ENCODE peak calls at places on chromosomes 12 and 14, in nine cellular contexts. One of them, this sample, is unnamed.

GRCh38 chr14:100858838-100859220 is 32.9 kb downstream of the MEG3 start:
- DNase-seq in right cardiac atrium: peak; percentile 9
- DNase-seq in transverse colon: no peak
- DNase-seq in mesendoderm: no peak
- DNase-seq in bronchial epithelial cell: no peak
- DNase-seq in cardiac fibroblast: no peak
- DNase-seq in ovary: no peak
- DNase-seq in sigmoid colon: no peak
- DNase-seq in A549: no peak
- DNase-seq in this sample: no peak

GRCh38 chr14:65336191-65336591 is 76.3 kb upstream of the FUT8 start:
- DNase-seq in bronchial epithelial cell: no peak
- DNase-seq in cardiac fibroblast: peak; percentile 62
- DNase-seq in A549: no peak
- DNase-seq in sigmoid colon: no peak
- DNase-seq in mesendoderm: no peak
- DNase-seq in ovary: no peak
- DNase-seq in transverse colon: no peak
- DNase-seq in right cardiac atrium: no peak
- DNase-seq in this sample: peak; percentile 30

GRCh38 chr12:106918746-106919145 is 37.0 kb upstream of the TMEM263 start:
- DNase-seq in transverse colon: no peak
- DNase-seq in cardiac fibroblast: peak; percentile 29
- DNase-seq in ovary: no peak
- DNase-seq in bronchial epithelial cell: peak; percentile 22
- DNase-seq in sigmoid colon: no peak
- DNase-seq in mesendoderm: peak; percentile 86
- DNase-seq in right cardiac atrium: no peak
- DNase-seq in A549: peak; percentile 43
- DNase-seq in this sample: no peak

GRCh38 chr14:96125536-96125935 is 79.1 kb upstream of the BDKRB2 start:
- DNase-seq in mesendoderm: no peak
- DNase-seq in transverse colon: no peak
- DNase-seq in sigmoid colon: no peak
- DNase-seq in ovary: no peak
- DNase-seq in bronchial epithelial cell: no peak
- DNase-seq in cardiac fibroblast: peak; percentile 45
- DNase-seq in right cardiac atrium: no peak
- DNase-seq in A549: no peak
- DNase-seq in this sample: no peak

GRCh38 chr12:74988156-74988555 is 221.5 kb downstream of the KCNC2 start:
- DNase-seq in transverse colon: no peak
- DNase-seq in mesendoderm: no peak
- DNase-seq in A549: no peak
- DNase-seq in cardiac fibroblast: no peak
- DNase-seq in right cardiac atrium: no peak
- DNase-seq in sigmoid colon: no peak
- DNase-seq in ovary: no peak
- DNase-seq in bronchial epithelial cell: no peak
- DNase-seq in this sample: no peak

GRCh38 chr14:26593377-26593776 is 4.5 kb downstream of the NOVA1 start:
- DNase-seq in mesendoderm: no peak
- DNase-seq in cardiac fibroblast: no peak
- DNase-seq in ovary: no peak
- DNase-seq in bronchial epithelial cell: no peak
- DNase-seq in sigmoid colon: no peak
- DNase-seq in transverse colon: no peak
- DNase-seq in A549: no peak
- DNase-seq in right cardiac atrium: no peak
- DNase-seq in this sample: no peak

GRCh38 chr12:51631591-51631990 is 40.6 kb downstream of the SCN8A start:
- DNase-seq in cardiac fibroblast: peak; percentile 7
- DNase-seq in mesendoderm: peak; percentile 35
- DNase-seq in right cardiac atrium: no peak
- DNase-seq in ovary: no peak
- DNase-seq in sigmoid colon: no peak
- DNase-seq in bronchial epithelial cell: peak; percentile 72
- DNase-seq in transverse colon: no peak
- DNase-seq in A549: peak; percentile 53
- DNase-seq in this sample: peak; percentile 21

GRCh38 chr12:17108877-17109520 is 503.0 kb upstream of the LMO3 start:
- DNase-seq in A549: peak; percentile 15
- DNase-seq in transverse colon: no peak
- DNase-seq in bronchial epithelial cell: peak; percentile 21
- DNase-seq in sigmoid colon: no peak
- DNase-seq in cardiac fibroblast: no peak
- DNase-seq in ovary: no peak
- DNase-seq in right cardiac atrium: no peak
- DNase-seq in mesendoderm: no peak
- DNase-seq in this sample: no peak

GRCh38 chr12:65949009-65949623 is 124.8 kb downstream of the HMGA2 start:
- DNase-seq in bronchial epithelial cell: no peak
- DNase-seq in ovary: no peak
- DNase-seq in sigmoid colon: no peak
- DNase-seq in right cardiac atrium: no peak
- DNase-seq in cardiac fibroblast: no peak
- DNase-seq in mesendoderm: no peak
- DNase-seq in A549: no peak
- DNase-seq in transverse colon: no peak
- DNase-seq in this sample: no peak

GRCh38 chr12:65946419-65946818 is 122.1 kb downstream of the HMGA2 start:
- DNase-seq in ovary: no peak
- DNase-seq in transverse colon: no peak
- DNase-seq in mesendoderm: no peak
- DNase-seq in right cardiac atrium: no peak
- DNase-seq in cardiac fibroblast: no peak
- DNase-seq in bronchial epithelial cell: no peak
- DNase-seq in A549: no peak
- DNase-seq in sigmoid colon: no peak
- DNase-seq in this sample: no peak

GRCh38 chr12:65946821-65947220 is 122.5 kb downstream of the HMGA2 start:
- DNase-seq in transverse colon: no peak
- DNase-seq in A549: no peak
- DNase-seq in right cardiac atrium: no peak
- DNase-seq in bronchial epithelial cell: no peak
- DNase-seq in mesendoderm: no peak
- DNase-seq in cardiac fibroblast: no peak
- DNase-seq in ovary: no peak
- DNase-seq in sigmoid colon: no peak
- DNase-seq in this sample: no peak

GRCh38 chr12:65949986-65950385 is 125.7 kb downstream of the HMGA2 start:
- DNase-seq in bronchial epithelial cell: peak; percentile 74
- DNase-seq in sigmoid colon: no peak
- DNase-seq in mesendoderm: no peak
- DNase-seq in cardiac fibroblast: no peak
- DNase-seq in ovary: no peak
- DNase-seq in A549: no peak
- DNase-seq in right cardiac atrium: no peak
- DNase-seq in transverse colon: no peak
- DNase-seq in this sample: no peak

DNA sequence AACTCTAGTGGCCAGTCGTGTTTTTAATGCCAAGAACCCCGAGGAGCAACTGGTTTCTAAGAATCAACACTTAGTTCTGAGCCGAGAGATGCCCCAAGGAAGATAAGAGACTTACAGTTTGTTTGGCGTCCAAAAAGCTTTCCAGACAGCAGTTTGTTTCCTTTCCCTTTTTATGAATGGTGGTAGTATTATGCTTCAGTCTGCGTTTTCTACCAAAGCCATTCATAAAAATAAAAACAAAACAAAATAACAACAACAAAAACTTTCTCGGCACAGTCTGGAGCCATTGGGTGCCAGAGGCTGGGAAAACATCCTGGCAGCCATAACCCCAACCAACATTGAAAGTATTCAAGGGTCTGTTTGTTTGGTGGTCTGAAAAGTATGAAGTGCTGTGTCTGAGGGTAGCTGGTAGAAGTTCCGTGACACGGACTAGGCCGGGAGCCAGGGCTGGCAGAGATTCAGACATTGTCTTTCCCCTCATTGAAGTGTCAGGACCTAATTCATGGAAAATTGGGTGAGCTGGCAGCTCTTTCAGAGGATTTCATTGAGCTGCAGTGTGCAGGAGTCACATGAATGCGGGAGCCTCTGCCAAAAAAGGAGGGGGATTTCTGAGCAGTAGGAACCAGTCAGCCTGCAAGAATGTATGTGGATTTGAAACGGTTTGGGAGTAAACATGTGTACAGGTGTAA is 124.2 kb downstream of the HMGA2 start:
- DNase-seq in ovary: peak; percentile 62
- DNase-seq in bronchial epithelial cell: peak; percentile 96
- DNase-seq in sigmoid colon: peak; percentile 75
- DNase-seq in A549: peak; percentile 63
- DNase-seq in mesendoderm: no peak
- DNase-seq in right cardiac atrium: peak; percentile 76
- DNase-seq in transverse colon: peak; percentile 26
- DNase-seq in cardiac fibroblast: peak; percentile 98
- DNase-seq in this sample: peak; percentile 87
- H3K4me3 ChIP-seq in ovary: no peak overlapping the region
- H3K4me3 ChIP-seq in bronchial epithelial cell: no peak overlapping the region
- H3K4me3 ChIP-seq in sigmoid colon: no peak overlapping the region
- H3K4me3 ChIP-seq in A549: no peak overlapping the region
- H3K4me3 ChIP-seq in mesendoderm: no peak overlapping the region
- H3K4me3 ChIP-seq in right cardiac atrium: no peak overlapping the region
- H3K4me3 ChIP-seq in transverse colon: no peak overlapping the region
- H3K4me3 ChIP-seq in cardiac fibroblast: peak overlapping the region; percentile 6
- H3K4me3 ChIP-seq in this sample: no peak overlapping the region

DNA sequence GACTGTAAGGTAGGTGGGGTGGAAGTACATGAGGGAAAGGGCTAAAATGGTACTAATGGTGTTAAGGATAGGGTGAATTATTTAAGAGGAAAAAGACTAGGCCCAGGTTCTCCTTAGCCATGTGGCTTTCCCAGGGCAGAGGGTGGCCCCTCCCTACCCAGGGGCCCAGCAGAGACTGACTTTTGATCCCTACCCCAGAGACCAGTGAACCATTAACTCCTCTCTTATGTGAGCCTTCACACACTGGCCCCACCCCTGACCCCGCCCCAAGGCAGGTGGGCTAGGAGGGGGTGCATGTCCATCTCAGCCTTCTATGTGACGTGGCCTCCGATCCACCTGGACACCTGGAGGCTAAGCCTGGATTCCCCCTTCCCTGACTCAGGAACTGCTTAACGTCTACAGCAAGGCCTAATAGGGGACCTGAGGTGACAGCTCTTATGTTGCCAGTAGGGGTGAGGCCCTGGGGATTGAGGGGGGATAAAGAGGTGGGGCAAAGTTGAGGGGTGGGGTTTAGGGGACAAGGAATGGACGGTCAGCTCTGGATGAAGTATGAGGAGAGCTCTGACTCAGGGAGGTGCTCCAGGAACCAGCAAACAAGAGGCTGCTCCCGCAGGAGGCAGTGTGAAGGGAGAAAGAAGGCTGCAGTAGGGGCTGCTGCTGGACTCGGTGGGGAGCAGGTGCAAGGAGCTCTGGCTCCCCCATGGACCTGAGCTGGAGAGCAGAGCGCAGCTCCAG is 765 bp downstream of the SLC39A5 start:
- DNase-seq in transverse colon: peak; percentile 87
- DNase-seq in A549: no peak
- DNase-seq in mesendoderm: no peak
- DNase-seq in bronchial epithelial cell: no peak
- DNase-seq in cardiac fibroblast: no peak
- DNase-seq in ovary: no peak
- DNase-seq in right cardiac atrium: no peak
- DNase-seq in sigmoid colon: no peak
- DNase-seq in this sample: no peak
- H3K4me3 ChIP-seq in transverse colon: peak overlapping the region; percentile 48
- H3K4me3 ChIP-seq in A549: no peak overlapping the region
- H3K4me3 ChIP-seq in mesendoderm: no peak overlapping the region
- H3K4me3 ChIP-seq in bronchial epithelial cell: no peak overlapping the region
- H3K4me3 ChIP-seq in cardiac fibroblast: no peak overlapping the region
- H3K4me3 ChIP-seq in ovary: no peak overlapping the region
- H3K4me3 ChIP-seq in right cardiac atrium: no peak overlapping the region
- H3K4me3 ChIP-seq in sigmoid colon: no peak overlapping the region
- H3K4me3 ChIP-seq in this sample: no peak overlapping the region

GRCh38 chr12:97452839-97453238 is 9.8 kb upstream of the RMST start:
- DNase-seq in A549: no peak
- DNase-seq in right cardiac atrium: no peak
- DNase-seq in cardiac fibroblast: no peak
- DNase-seq in mesendoderm: no peak
- DNase-seq in transverse colon: no peak
- DNase-seq in ovary: no peak
- DNase-seq in bronchial epithelial cell: no peak
- DNase-seq in sigmoid colon: no peak
- DNase-seq in this sample: no peak

GRCh38 chr12:97452230-97452629 is 10.4 kb upstream of the RMST start:
- DNase-seq in bronchial epithelial cell: no peak
- DNase-seq in sigmoid colon: no peak
- DNase-seq in A549: no peak
- DNase-seq in transverse colon: no peak
- DNase-seq in cardiac fibroblast: no peak
- DNase-seq in right cardiac atrium: no peak
- DNase-seq in ovary: no peak
- DNase-seq in mesendoderm: no peak
- DNase-seq in this sample: no peak

GRCh38 chr12:97456792-97457191 is 5.8 kb upstream of the RMST start:
- DNase-seq in bronchial epithelial cell: no peak
- DNase-seq in ovary: no peak
- DNase-seq in transverse colon: no peak
- DNase-seq in mesendoderm: no peak
- DNase-seq in A549: no peak
- DNase-seq in right cardiac atrium: no peak
- DNase-seq in sigmoid colon: no peak
- DNase-seq in cardiac fibroblast: no peak
- DNase-seq in this sample: no peak
- H3K4me3 ChIP-seq in bronchial epithelial cell: no peak overlapping the region
- H3K4me3 ChIP-seq in ovary: no peak overlapping the region
- H3K4me3 ChIP-seq in transverse colon: no peak overlapping the region
- H3K4me3 ChIP-seq in mesendoderm: no peak overlapping the region
- H3K4me3 ChIP-seq in A549: no peak overlapping the region
- H3K4me3 ChIP-seq in right cardiac atrium: no peak overlapping the region
- H3K4me3 ChIP-seq in sigmoid colon: no peak overlapping the region
- H3K4me3 ChIP-seq in cardiac fibroblast: no peak overlapping the region
- H3K4me3 ChIP-seq in this sample: no peak overlapping the region

DNA sequence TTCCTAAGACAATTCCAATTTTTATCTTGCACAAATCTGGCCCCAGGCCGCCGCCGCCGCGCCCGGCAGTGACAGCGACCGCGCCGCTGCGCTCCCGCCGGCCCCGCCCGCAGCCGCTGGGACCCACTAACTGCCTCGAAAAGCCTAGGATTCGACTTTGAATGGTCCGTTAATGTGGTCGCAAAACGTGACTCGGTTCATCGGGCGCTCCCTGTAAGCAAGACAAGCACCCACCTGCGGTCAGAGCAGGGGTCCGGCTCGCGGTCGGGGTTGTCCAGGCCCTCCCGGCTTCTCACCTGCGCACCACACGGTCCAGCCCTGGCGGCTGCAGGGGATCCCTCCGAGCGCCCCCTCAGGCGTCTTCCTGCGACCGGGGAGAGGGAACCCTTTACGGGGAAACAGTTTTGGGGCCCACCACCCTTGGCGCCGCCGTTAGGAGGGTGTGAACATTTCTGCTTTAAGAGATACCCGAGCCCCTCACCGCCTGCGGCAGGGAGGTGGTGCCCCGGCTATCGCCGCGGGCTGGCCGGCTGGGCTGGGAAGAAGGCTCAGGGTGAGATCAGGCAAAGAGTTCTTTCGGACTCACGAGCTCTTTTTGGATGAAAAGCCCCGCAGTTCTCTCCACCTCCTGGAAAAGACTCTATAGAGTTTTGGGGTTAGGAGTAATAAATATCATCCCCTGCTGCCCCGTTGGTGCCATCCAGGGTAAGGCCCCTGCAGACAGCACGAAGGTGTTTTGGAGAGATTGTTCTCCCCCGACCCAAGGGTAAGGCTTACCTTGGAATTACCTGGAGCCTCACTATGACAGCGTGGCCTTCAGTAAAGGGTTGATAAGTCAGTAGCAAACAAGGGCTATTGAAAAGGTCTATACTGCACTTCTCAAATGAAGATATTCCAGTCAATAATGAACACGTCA is 13.6 kb upstream of the FOXJ2 start:
- DNase-seq in mesendoderm: peak; percentile 91
- DNase-seq in transverse colon: no peak
- DNase-seq in right cardiac atrium: no peak
- DNase-seq in ovary: no peak
- DNase-seq in A549: no peak
- DNase-seq in cardiac fibroblast: no peak
- DNase-seq in bronchial epithelial cell: no peak
- DNase-seq in sigmoid colon: no peak
- DNase-seq in this sample: no peak
- H3K4me3 ChIP-seq in mesendoderm: peak overlapping the region; percentile 53
- H3K4me3 ChIP-seq in transverse colon: peak overlapping the region; percentile 44
- H3K4me3 ChIP-seq in right cardiac atrium: peak overlapping the region; percentile 23
- H3K4me3 ChIP-seq in ovary: no peak overlapping the region
- H3K4me3 ChIP-seq in A549: peak overlapping the region; percentile 33
- H3K4me3 ChIP-seq in cardiac fibroblast: peak overlapping the region; percentile 10
- H3K4me3 ChIP-seq in bronchial epithelial cell: no peak overlapping the region
- H3K4me3 ChIP-seq in sigmoid colon: no peak overlapping the region
- H3K4me3 ChIP-seq in this sample: peak overlapping the region; percentile 32